ENCODE peak calls at places on chromosome 2, in five cellular contexts. U, K, E, Q and V are unnamed samples.

GRCh38 chr2:215832791-215833190 is 180.6 kb downstream of the MREG start:
- DNase-seq in K (no peak), E (no peak), Q (peak; percentile 61), U (no peak), V (peak; percentile 62)

GRCh38 chr2:239552213-239552926 is 151.6 kb upstream of the HDAC4 start:
- DNase-seq in E (no peak), U (peak; percentile 38), Q (no peak), K (no peak), V (no peak)

GRCh38 chr2:6827516-6828298 is 38.0 kb downstream of the CMPK2 start:
- DNase-seq in K (no peak), U (no peak), E (no peak), Q (no peak), V (no peak)

GRCh38 chr2:237156131-237156856 is 70.6 kb downstream of the COPS8 start:
- DNase-seq in Q (no peak), U (no peak), K (peak; percentile 37), E (peak; percentile 82), V (no peak)

GRCh38 chr2:98518106-98518505 is 73.4 kb downstream of the INPP4A start:
- DNase-seq in E (no peak), Q (no peak), U (no peak), K (peak; percentile 56), V (no peak)

GRCh38 chr2:106886916-106887758 is 1.2 kb upstream of the ST6GAL2 start:
- DNase-seq in Q (peak; percentile 68), E (peak; percentile 88), U (peak; percentile 55), K (peak; percentile 81), V (peak; percentile 46)

GRCh38 chr2:120556908-120557307 is 178.8 kb upstream of the GLI2 start:
- DNase-seq in U (no peak), K (no peak), Q (no peak), E (no peak), V (no peak)

GRCh38 chr2:15206419-15206818 is 354.7 kb downstream of the NBAS start:
- DNase-seq in Q (no peak), E (peak; percentile 18), U (no peak), K (no peak), V (no peak)

GRCh38 chr2:58973831-58974281 is 732.7 kb upstream of the FANCL start:
- DNase-seq in Q (no peak), E (no peak), K (peak; percentile 9), U (no peak), V (no peak)

GRCh38 chr2:210477496-210477895 is 937 bp upstream of the LANCL1 start:
- DNase-seq in U (no peak), E (no peak), K (peak; percentile 14), Q (no peak), V (no peak)
- TF ChIP-seq POLR2AphosphoS5 in U (no peak), E (no peak), K (peak; percentile 35), Q (no peak), V (no peak)

DNA sequence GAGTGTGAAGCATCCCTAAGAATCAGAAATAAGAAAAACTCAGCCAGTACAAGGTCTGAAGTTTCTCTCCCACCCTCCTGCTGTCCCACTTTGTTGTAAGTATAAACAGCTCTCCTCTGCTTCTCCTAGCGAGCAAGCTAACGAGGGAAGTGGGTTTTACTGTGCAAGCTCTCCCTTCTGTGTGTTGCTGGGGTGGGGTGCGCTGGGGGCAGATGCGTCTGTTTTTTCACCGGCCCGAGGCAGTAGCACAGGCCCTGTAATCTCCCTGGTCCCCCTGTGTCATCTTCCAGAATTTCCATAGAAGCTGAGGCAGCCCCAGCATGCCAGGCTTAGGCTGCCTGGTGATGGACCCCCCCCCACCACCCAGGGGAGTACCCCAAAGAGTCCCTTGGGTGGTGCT is 9.4 kb upstream of the CXCR4 start:
- DNase-seq in Q (no peak), K (peak; percentile 32), E (no peak), U (no peak), V (no peak)
- H3K4me1 ChIP-seq in Q (peaks cover 21% of the 10 kb centered on the region), K (peaks cover 2% of the 10 kb centered on the region), E (peaks cover 5% of the 10 kb centered on the region), U (no peaks in the 10 kb centered on the region), V (no peaks in the 10 kb centered on the region)

GRCh38 chr2:219508933-219509779 is 5.1 kb upstream of the ASIC4 start:
- DNase-seq in U (no peak), Q (no peak), E (peak; percentile 53), K (peak; percentile 60), V (no peak)

GRCh38 chr2:219511547-219512325 is 2.5 kb upstream of the ASIC4 start:
- DNase-seq in Q (no peak), U (no peak), K (peak; percentile 75), E (no peak), V (no peak)

GRCh38 chr2:219508444-219508734 is 5.9 kb upstream of the ASIC4 start:
- DNase-seq in Q (no peak), K (peak; percentile 27), U (no peak), E (no peak), V (no peak)

GRCh38 chr2:219510512-219511135 is 3.7 kb upstream of the ASIC4 start:
- DNase-seq in K (no peak), U (no peak), E (no peak), Q (no peak), V (no peak)

GRCh38 chr2:219509780-219510511 is 4.3 kb upstream of the ASIC4 start:
- DNase-seq in Q (peak; percentile 59), U (no peak), E (peak; percentile 72), K (peak; percentile 83), V (peak; percentile 33)
- TF ChIP-seq CTCF in Q (peak; percentile 61), U (peak; percentile 47), E (peak; percentile 56), K (peak; percentile 76), V (peak; percentile 57)

GRCh38 chr2:101560780-101561315 is 85.9 kb upstream of the RFX8 start:
- DNase-seq in K (no peak), E (no peak), U (no peak), Q (no peak), V (no peak)
- TF ChIP-seq POLR2AphosphoS5 in K (no peak), E (no peak), U (no peak), Q (no peak), V (no peak)

GRCh38 chr2:71597749-71598148 is 144.4 kb downstream of the DYSF start:
- DNase-seq in K (no peak), Q (no peak), U (no peak), E (no peak), V (no peak)

GRCh38 chr2:71600572-71600971 is 147.2 kb downstream of the DYSF start:
- DNase-seq in Q (no peak), K (no peak), U (no peak), E (no peak), V (no peak)

GRCh38 chr2:71599646-71600236 is 146.4 kb downstream of the DYSF start:
- DNase-seq in U (no peak), Q (no peak), K (no peak), E (no peak), V (no peak)

GRCh38 chr2:71599038-71599437 is 145.7 kb downstream of the DYSF start:
- DNase-seq in E (no peak), U (no peak), Q (no peak), K (no peak), V (no peak)

GRCh38 chr2:71598526-71598925 is 145.2 kb downstream of the DYSF start:
- DNase-seq in K (no peak), U (no peak), E (no peak), Q (no peak), V (no peak)
- H3K4me1 ChIP-seq in K (peaks cover 4% of the 10 kb centered on the region), U (no peaks in the 10 kb centered on the region), E (peaks cover 29% of the 10 kb centered on the region), Q (no peaks in the 10 kb centered on the region), V (no peaks in the 10 kb centered on the region)

GRCh38 chr2:31693882-31694281 is 113.1 kb upstream of the SRD5A2 start:
- DNase-seq in E (no peak), U (no peak), Q (no peak), K (no peak), V (no peak)

GRCh38 chr2:31688282-31688681 is 107.5 kb upstream of the SRD5A2 start:
- DNase-seq in Q (no peak), E (no peak), U (no peak), K (no peak), V (no peak)
- TF ChIP-seq CTCF in Q (peak; percentile 31), E (peak; percentile 19), U (no peak), K (peak; percentile 71), V (peak; percentile 40)

DNA sequence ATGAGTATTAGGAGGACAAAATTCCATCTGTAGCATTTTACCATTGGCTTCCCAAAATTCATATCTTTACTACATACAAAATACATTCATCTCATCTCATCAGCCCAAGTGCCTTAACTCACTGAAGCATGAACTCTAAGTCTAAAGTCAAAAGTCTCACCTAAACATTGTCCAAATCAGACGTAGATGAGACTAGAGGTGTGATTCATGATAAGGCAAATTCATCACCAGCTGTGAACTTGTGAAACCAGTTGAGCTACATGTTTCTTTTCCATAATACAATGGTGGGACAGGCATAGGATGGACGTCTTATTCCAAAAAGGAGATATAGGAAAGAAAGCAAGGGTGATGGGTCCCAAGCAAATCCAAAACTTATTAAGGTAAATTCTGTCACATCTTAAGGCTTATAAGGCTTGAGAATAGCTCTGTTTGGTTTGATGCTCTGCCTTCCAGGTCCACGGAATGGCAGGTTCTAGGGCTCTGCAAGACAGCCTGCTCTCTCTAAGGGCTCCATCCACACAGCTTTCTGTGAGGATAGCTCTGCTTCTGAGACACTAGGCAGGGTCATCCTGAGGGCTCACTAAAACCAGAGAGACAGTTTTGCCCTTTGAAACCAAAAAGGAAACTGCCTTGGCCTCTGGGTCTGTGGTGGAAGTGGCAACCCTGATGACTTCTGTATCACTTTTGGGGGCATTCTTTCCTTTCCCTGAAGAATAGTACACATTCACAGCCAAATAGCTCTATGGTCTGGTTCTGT is 9.6 kb downstream of the IFIH1 start:
- DNase-seq in E (no peak), Q (no peak), U (no peak), K (no peak), V (no peak)
- TF ChIP-seq POLR2AphosphoS5 in E (no peak), Q (no peak), U (no peak), K (no peak), V (no peak)